ENCODE peak calls at places on chromosome 15, in seven cellular contexts. N is H1, E is SK-N-SH, Y is K562, Q is GM12892, O is HepG2, B is GM12878. X is an unnamed sample.

GRCh38 chr15:35529784-35530183 is 16.2 kb downstream of the DPH6 start:
- DNase-seq in N (no peak), E (no peak), Y (no peak), Q (no peak), O (no peak), B (no peak), X (no peak)

GRCh38 chr15:38300395-38300794 is 47.8 kb downstream of the SPRED1 start:
- DNase-seq in N (no peak), E (no peak), Y (no peak), Q (no peak), O (no peak), B (no peak), X (no peak)

GRCh38 chr15:80461370-80462060 is 57.3 kb downstream of the ARNT2 start:
- DNase-seq in N (no peak), E (no peak), Y (no peak), Q (no peak), O (no peak), B (no peak), X (no peak)

GRCh38 chr15:101536875-101537405 is 47.4 kb upstream of the PCSK6 start:
- DNase-seq in N (no peak), E (peak), Y (no peak), Q (no peak), O (no peak), B (no peak), X (no peak)

GRCh38 chr15:62841269-62841628 is 201.3 kb upstream of the TPM1 start:
- DNase-seq in N (no peak), E (no peak), Y (no peak), Q (no peak), O (no peak), B (no peak), X (no peak)

GRCh38 chr15:31461911-31462480 is 135.4 kb downstream of the KLF13 start:
- DNase-seq in N (no peak), E (no peak), Y (no peak), Q (no peak), O (no peak), B (no peak), X (no peak)

GRCh38 chr15:98954411-98954810 is 53.2 kb downstream of the PGPEP1L start:
- DNase-seq in N (no peak), E (peak), Y (no peak), Q (no peak), O (no peak), B (peak), X (no peak)

GRCh38 chr15:65964792-65965433 is 95.6 kb downstream of the RAB11A start:
- DNase-seq in N (no peak), E (no peak), Y (no peak), Q (no peak), O (no peak), B (no peak), X (no peak)

GRCh38 chr15:98874773-98875172 is 132.8 kb downstream of the PGPEP1L start:
- DNase-seq in N (no peak), E (no peak), Y (no peak), Q (no peak), O (no peak), B (no peak), X (no peak)

GRCh38 chr15:98231696-98232440 is 271.4 kb downstream of the ARRDC4 start:
- DNase-seq in N (no peak), E (no peak), Y (no peak), Q (no peak), O (no peak), B (no peak), X (no peak)

GRCh38 chr15:72203507-72203837 is 5.9 kb upstream of the GRAMD2A start:
- DNase-seq in N (no peak), E (peak), Y (no peak), Q (no peak), O (no peak), B (no peak), X (no peak)

GRCh38 chr15:95284933-95285401 is 1045.5 kb upstream of the NR2F2 start:
- DNase-seq in N (no peak), E (no peak), Y (no peak), Q (no peak), O (no peak), B (no peak), X (no peak)

GRCh38 chr15:48940508-48940907 is 23.2 kb downstream of the SHC4 start:
- DNase-seq in N (no peak), E (no peak), Y (no peak), Q (no peak), O (no peak), B (peak), X (no peak)

GRCh38 chr15:48941913-48942312 is 21.8 kb downstream of the SHC4 start:
- DNase-seq in N (no peak), E (no peak), Y (no peak), Q (no peak), O (no peak), B (no peak), X (no peak)

GRCh38 chr15:48936666-48937065 is 27.1 kb downstream of the SHC4 start:
- DNase-seq in N (no peak), E (no peak), Y (no peak), Q (no peak), O (no peak), B (no peak), X (no peak)

GRCh38 chr15:48937886-48938285 is 25.8 kb downstream of the SHC4 start:
- DNase-seq in N (no peak), E (no peak), Y (no peak), Q (no peak), O (no peak), B (no peak), X (no peak)

DNA sequence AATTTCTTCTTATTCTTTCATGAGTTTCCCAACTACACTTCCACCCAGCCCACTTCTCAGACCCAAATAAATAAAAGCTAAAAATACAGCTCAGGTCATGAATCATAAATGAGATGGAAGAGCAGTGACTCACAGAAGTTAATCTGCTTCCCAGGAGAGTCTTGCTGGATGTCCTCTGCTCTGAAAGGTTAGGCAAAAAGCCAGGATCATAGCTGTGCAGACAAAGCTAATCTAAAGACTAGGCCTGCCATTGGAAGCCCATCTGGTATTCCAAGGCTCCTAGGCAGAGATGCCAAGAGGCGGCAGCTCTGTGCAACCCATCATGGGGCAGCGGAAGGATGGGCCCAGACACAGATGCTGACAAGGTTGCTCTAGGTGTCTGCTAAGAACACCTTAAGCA is 24.0 kb downstream of the SHC4 start:
- DNase-seq in N (no peak), E (no peak), Y (no peak), Q (no peak), O (no peak), B (no peak), X (no peak)
- TF ChIP-seq POLR2AphosphoS5 in N (no peak), E (peak), Y (no peak), Q (no peak), O (no peak), B (no peak), X (no peak)

DNA sequence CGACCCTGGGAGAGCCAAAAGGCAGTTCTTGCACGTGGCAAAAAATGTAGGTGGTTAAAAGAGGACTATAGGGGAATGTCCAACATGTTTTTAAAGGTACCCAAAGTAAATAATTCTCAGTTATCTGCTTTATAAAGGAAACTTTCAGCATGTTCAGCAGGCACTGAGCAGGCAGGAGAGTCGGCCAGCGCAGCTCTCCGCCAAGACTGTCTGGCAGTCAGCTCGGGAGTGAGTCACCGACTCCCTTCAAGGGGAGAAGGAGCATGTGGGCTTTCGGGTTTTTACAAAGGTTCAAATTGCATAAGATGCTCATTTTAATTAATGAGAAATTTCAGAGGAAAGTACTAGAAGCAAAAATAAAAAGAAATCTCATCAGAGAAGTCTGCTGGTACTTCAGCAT is 7.0 kb downstream of the GABRA5 start:
- DNase-seq in N (no peak), E (no peak), Y (no peak), Q (no peak), O (no peak), B (no peak), X (no peak)
- TF ChIP-seq TAF1 in N (no peak), E (no peak), Y (no peak), Q (no peak), O (no peak), B (no peak), X (no peak)

DNA sequence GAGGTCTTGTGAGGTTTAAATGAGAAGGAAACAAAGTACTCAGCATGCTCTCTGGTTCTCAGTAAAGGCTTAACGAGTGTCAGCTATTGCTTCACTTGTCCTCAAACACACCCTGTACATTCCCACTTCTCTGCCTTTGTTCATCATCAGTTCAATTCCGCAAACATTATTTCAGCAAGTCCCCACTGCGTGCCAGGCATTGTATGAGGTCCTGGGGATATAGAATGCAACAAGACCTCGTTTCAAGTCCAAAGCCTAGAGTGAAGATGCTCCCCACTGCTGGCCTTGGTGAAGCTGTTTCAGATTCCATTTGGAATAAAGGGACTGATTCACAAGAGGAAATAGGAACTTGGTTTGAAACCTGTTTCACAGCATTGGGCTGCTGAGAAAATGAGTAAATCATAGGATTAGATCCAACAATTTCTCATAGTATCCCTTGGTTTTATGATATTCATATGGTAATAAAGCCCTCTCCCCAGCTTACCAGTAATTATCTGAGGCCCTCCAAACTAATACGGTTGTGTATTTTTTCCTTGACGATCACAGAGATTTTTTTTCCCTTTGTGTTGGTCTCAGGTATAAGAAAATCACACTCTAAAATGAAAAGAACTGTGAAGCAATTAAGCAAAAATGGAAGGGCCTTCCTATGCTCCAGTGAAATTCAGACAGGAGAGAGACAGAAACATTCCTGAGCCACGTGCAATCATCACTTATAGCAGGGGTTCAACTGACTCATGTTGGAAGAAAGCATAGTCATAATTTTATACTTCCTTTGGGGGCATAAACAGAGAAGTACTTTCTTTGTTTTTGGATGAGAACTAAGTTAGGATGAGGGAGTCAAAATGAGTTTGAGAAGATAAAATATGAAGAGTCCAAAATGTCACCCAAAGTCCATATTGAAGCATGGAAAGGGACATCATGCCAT is 258.6 kb downstream of the RORA start:
- DNase-seq in N (no peak), E (no peak), Y (no peak), Q (no peak), O (no peak), B (no peak), X (no peak)
- TF ChIP-seq POLR2AphosphoS5 in N (no peak), E (no peak), Y (no peak), Q (no peak), O (no peak), B (no peak), X (no peak)

GRCh38 chr15:28281876-28282275 is 40.1 kb downstream of the HERC2 start:
- DNase-seq in N (no peak), E (no peak), Y (no peak), Q (no peak), O (no peak), B (no peak), X (no peak)
- TF ChIP-seq TAF1 in N (no peak), E (no peak), Y (no peak), Q (no peak), O (no peak), B (no peak), X (no peak)

DNA sequence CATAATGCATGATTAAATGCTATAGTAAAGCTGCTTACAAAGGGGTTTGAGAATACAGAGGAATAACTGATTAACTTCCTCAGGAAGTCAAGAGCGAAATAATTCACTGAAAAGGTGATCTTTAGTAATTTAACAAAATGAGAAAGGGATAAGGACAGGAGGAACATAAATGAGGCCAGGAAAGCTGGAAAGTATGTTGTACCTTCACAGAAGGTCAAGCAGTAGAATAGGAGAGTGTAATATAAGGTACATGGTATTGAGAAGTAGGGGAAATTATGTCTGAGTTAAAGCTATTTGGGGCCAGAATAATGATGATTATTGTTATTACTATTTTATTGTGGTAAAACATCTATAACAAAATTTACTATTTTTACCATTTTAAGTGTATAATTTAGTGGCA is 19.2 kb downstream of the GOLM2 start:
- DNase-seq in N (no peak), E (no peak), Y (no peak), Q (no peak), O (no peak), B (no peak), X (no peak)
- TF ChIP-seq POLR2AphosphoS5 in N (no peak), E (no peak), Y (no peak), Q (no peak), O (no peak), B (no peak), X (no peak)

GRCh38 chr15:69863446-69863845 is 234.3 kb downstream of the TLE3 start:
- DNase-seq in N (no peak), E (no peak), Y (no peak), Q (no peak), O (no peak), B (no peak), X (no peak)
- TF ChIP-seq TAF1 in N (no peak), E (no peak), Y (no peak), Q (no peak), O (no peak), B (no peak), X (no peak)

GRCh38 chr15:48343865-48344264 is 12.6 kb downstream of the DUT start:
- DNase-seq in N (no peak), E (no peak), Y (no peak), Q (no peak), O (no peak), B (no peak), X (no peak)
- TF ChIP-seq POLR2AphosphoS5 in N (no peak), E (no peak), Y (no peak), Q (peak), O (no peak), B (no peak), X (peak)

X was measured in GM12891.